ENCODE peak calls at places on chromosomes 3 and 15, in four cellular contexts. One of them, this sample, is unnamed.

GRCh38 chr15:33675246-33675645 is 293.1 kb upstream of the CHRM5 start:
- DNase-seq in cardiac muscle cell: peak; percentile 49
- DNase-seq in AG09309: no peak
- DNase-seq in heart right ventricle: no peak
- DNase-seq in this sample: no peak

GRCh38 chr15:70274255-70274654 is 176.5 kb upstream of the TLE3 start:
- DNase-seq in cardiac muscle cell: no peak
- DNase-seq in heart right ventricle: no peak
- DNase-seq in AG09309: no peak
- DNase-seq in this sample: no peak

GRCh38 chr15:66433726-66434125 is 47.0 kb downstream of the MAP2K1 start:
- DNase-seq in cardiac muscle cell: no peak
- DNase-seq in AG09309: no peak
- DNase-seq in heart right ventricle: no peak
- DNase-seq in this sample: no peak

GRCh38 chr15:66655997-66656396 is 46.0 kb upstream of the SMAD6 start:
- DNase-seq in AG09309: no peak
- DNase-seq in heart right ventricle: no peak
- DNase-seq in cardiac muscle cell: no peak
- DNase-seq in this sample: no peak

GRCh38 chr15:91311986-91312385 is 211.9 kb downstream of the SV2B start:
- DNase-seq in cardiac muscle cell: no peak
- DNase-seq in AG09309: no peak
- DNase-seq in heart right ventricle: no peak
- DNase-seq in this sample: no peak

GRCh38 chr15:101444015-101444414 is 45.5 kb downstream of the PCSK6 start:
- DNase-seq in cardiac muscle cell: no peak
- DNase-seq in heart right ventricle: no peak
- DNase-seq in AG09309: no peak
- DNase-seq in this sample: no peak

GRCh38 chr15:80549191-80549590 is 145.0 kb downstream of the ARNT2 start:
- DNase-seq in AG09309: peak; percentile 45
- DNase-seq in heart right ventricle: no peak
- DNase-seq in cardiac muscle cell: no peak
- DNase-seq in this sample: peak; percentile 13

GRCh38 chr3:44568561-44568960 is 13.6 kb downstream of the ZKSCAN7 start:
- DNase-seq in AG09309: no peak
- DNase-seq in cardiac muscle cell: no peak
- DNase-seq in heart right ventricle: no peak
- DNase-seq in this sample: no peak

GRCh38 chr3:13192471-13193213 is 119.4 kb upstream of the IQSEC1 start:
- DNase-seq in heart right ventricle: no peak
- DNase-seq in AG09309: no peak
- DNase-seq in cardiac muscle cell: no peak
- DNase-seq in this sample: no peak

GRCh38 chr15:99704444-99704838 is 28.8 kb downstream of the LYSMD4 start:
- DNase-seq in cardiac muscle cell: peak; percentile 90
- DNase-seq in heart right ventricle: no peak
- DNase-seq in AG09309: peak; percentile 59
- DNase-seq in this sample: peak; percentile 53

GRCh38 chr3:181756645-181757044 is 44.9 kb downstream of the SOX2 start:
- DNase-seq in cardiac muscle cell: peak; percentile 46
- DNase-seq in AG09309: no peak
- DNase-seq in heart right ventricle: no peak
- DNase-seq in this sample: no peak

GRCh38 chr15:68593826-68594532 is 15.2 kb downstream of the CORO2B start:
- DNase-seq in cardiac muscle cell: no peak
- DNase-seq in AG09309: no peak
- DNase-seq in heart right ventricle: no peak
- DNase-seq in this sample: no peak

GRCh38 chr15:74958320-74958907 is 1.8 kb upstream of the RPP25 start:
- DNase-seq in AG09309: no peak
- DNase-seq in cardiac muscle cell: peak; percentile 40
- DNase-seq in heart right ventricle: peak; percentile 58
- DNase-seq in this sample: no peak

GRCh38 chr3:10023587-10024310 is 2.5 kb upstream of the FANCD2 start:
- DNase-seq in AG09309: no peak
- DNase-seq in cardiac muscle cell: no peak
- DNase-seq in heart right ventricle: no peak
- DNase-seq in this sample: no peak

GRCh38 chr15:94282269-94283250 is 51.2 kb downstream of the MCTP2 start:
- DNase-seq in heart right ventricle: no peak
- DNase-seq in AG09309: no peak
- DNase-seq in cardiac muscle cell: peak; percentile 30
- DNase-seq in this sample: no peak

GRCh38 chr15:60070838-60071493 is 66.9 kb downstream of the FOXB1 start:
- DNase-seq in heart right ventricle: no peak
- DNase-seq in AG09309: no peak
- DNase-seq in cardiac muscle cell: no peak
- DNase-seq in this sample: peak; percentile 43

GRCh38 chr3:125163739-125164601 is 48.6 kb downstream of the SLC12A8 start:
- DNase-seq in AG09309: no peak
- DNase-seq in heart right ventricle: no peak
- DNase-seq in cardiac muscle cell: peak; percentile 66
- DNase-seq in this sample: no peak

GRCh38 chr3:120450914-120451669 is at the start of gene FSTL1:
- DNase-seq in cardiac muscle cell: peak; percentile 86
- DNase-seq in AG09309: no peak
- DNase-seq in heart right ventricle: peak; percentile 74
- DNase-seq in this sample: no peak

GRCh38 chr3:153080778-153081240 is 81.2 kb upstream of the RAP2B start:
- DNase-seq in heart right ventricle: no peak
- DNase-seq in cardiac muscle cell: no peak
- DNase-seq in AG09309: no peak
- DNase-seq in this sample: peak; percentile 45

GRCh38 chr3:4720316-4721075 is 227.3 kb downstream of the ITPR1 start:
- DNase-seq in heart right ventricle: peak; percentile 29
- DNase-seq in cardiac muscle cell: peak; percentile 44
- DNase-seq in AG09309: peak; percentile 79
- DNase-seq in this sample: peak; percentile 91

GRCh38 chr3:71984843-71985594 is 200.1 kb upstream of the PROK2 start:
- DNase-seq in cardiac muscle cell: no peak
- DNase-seq in heart right ventricle: no peak
- DNase-seq in AG09309: no peak
- DNase-seq in this sample: no peak

GRCh38 chr15:49199666-49200065 is 29.6 kb downstream of the GALK2 start:
- DNase-seq in cardiac muscle cell: no peak
- DNase-seq in heart right ventricle: no peak
- DNase-seq in AG09309: no peak
- DNase-seq in this sample: no peak

GRCh38 chr3:77319711-77320110 is 279.8 kb downstream of the ROBO2 start:
- DNase-seq in AG09309: no peak
- DNase-seq in cardiac muscle cell: no peak
- DNase-seq in heart right ventricle: no peak
- DNase-seq in this sample: no peak

GRCh38 chr15:40087991-40088928 is 20.4 kb downstream of the BMF start:
- DNase-seq in heart right ventricle: peak; percentile 57
- DNase-seq in cardiac muscle cell: peak; percentile 59
- DNase-seq in AG09309: no peak
- DNase-seq in this sample: no peak

GRCh38 chr3:158313344-158313927 is 203.5 kb downstream of the RSRC1 start:
- DNase-seq in AG09309: no peak
- DNase-seq in cardiac muscle cell: peak; percentile 61
- DNase-seq in heart right ventricle: no peak
- DNase-seq in this sample: no peak

GRCh38 chr15:67067161-67067853 is 1.9 kb downstream of the SMAD3 start:
- DNase-seq in cardiac muscle cell: peak; percentile 58
- DNase-seq in AG09309: no peak
- DNase-seq in heart right ventricle: peak; percentile 18
- DNase-seq in this sample: no peak

GRCh38 chr15:71752604-71753289 is 57.6 kb upstream of the NR2E3 start:
- DNase-seq in cardiac muscle cell: peak; percentile 58
- DNase-seq in AG09309: peak; percentile 96
- DNase-seq in heart right ventricle: no peak
- DNase-seq in this sample: peak; percentile 68

GRCh38 chr15:52790941-52791751 is 1.0 kb upstream of the ONECUT1 start:
- DNase-seq in heart right ventricle: no peak
- DNase-seq in AG09309: no peak
- DNase-seq in cardiac muscle cell: peak; percentile 63
- DNase-seq in this sample: no peak
- TF ChIP-seq CTCF in heart right ventricle: no peak
- TF ChIP-seq CTCF in AG09309: no peak
- TF ChIP-seq CTCF in cardiac muscle cell: peak; percentile 15
- TF ChIP-seq CTCF in this sample: peak; percentile 32

GRCh38 chr3:47663630-47664240 is 85.1 kb upstream of the CSPG5 start:
- DNase-seq in heart right ventricle: no peak
- DNase-seq in AG09309: no peak
- DNase-seq in cardiac muscle cell: no peak
- DNase-seq in this sample: no peak

GRCh38 chr3:47666118-47666517 is 87.5 kb upstream of the CSPG5 start:
- DNase-seq in cardiac muscle cell: no peak
- DNase-seq in AG09309: no peak
- DNase-seq in heart right ventricle: no peak
- DNase-seq in this sample: no peak

GRCh38 chr3:47669026-47669749 is 90.5 kb upstream of the CSPG5 start:
- DNase-seq in AG09309: no peak
- DNase-seq in cardiac muscle cell: no peak
- DNase-seq in heart right ventricle: no peak
- DNase-seq in this sample: no peak

GRCh38 chr3:47661121-47661752 is 82.6 kb upstream of the CSPG5 start:
- DNase-seq in heart right ventricle: no peak
- DNase-seq in cardiac muscle cell: no peak
- DNase-seq in AG09309: no peak
- DNase-seq in this sample: no peak

DNA sequence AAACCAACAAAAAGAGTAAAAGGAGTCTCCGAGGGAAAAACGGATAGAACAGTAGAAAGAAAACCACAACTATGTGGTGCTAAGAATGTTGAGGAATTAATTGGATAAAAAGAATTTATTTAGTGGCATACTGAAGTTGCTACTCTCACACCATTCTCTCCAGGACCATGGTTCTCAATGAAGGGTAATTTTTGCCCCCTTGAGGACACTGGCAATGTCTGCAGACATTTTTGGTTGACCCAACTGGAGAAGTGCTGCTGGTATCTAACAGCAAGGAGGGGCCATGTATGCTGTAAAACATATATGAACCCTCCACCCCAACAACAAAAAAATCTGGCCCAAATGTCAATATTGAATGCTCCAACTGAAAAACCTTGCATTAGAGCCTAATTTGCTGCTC is 85.9 kb upstream of the CSPG5 start:
- DNase-seq in cardiac muscle cell: peak; percentile 2
- DNase-seq in AG09309: peak; percentile 13
- DNase-seq in heart right ventricle: no peak
- DNase-seq in this sample: no peak
- TF ChIP-seq CTCF in cardiac muscle cell: peak; percentile 35
- TF ChIP-seq CTCF in AG09309: peak; percentile 42
- TF ChIP-seq CTCF in heart right ventricle: no peak
- TF ChIP-seq CTCF in this sample: peak; percentile 54

GRCh38 chr3:49656541-49657112 is 17.5 kb upstream of the APEH start:
- DNase-seq in AG09309: no peak
- DNase-seq in heart right ventricle: no peak
- DNase-seq in cardiac muscle cell: no peak
- DNase-seq in this sample: no peak
- TF ChIP-seq CTCF in AG09309: peak; percentile 27
- TF ChIP-seq CTCF in heart right ventricle: no peak
- TF ChIP-seq CTCF in cardiac muscle cell: peak; percentile 8
- TF ChIP-seq CTCF in this sample: no peak

DNA sequence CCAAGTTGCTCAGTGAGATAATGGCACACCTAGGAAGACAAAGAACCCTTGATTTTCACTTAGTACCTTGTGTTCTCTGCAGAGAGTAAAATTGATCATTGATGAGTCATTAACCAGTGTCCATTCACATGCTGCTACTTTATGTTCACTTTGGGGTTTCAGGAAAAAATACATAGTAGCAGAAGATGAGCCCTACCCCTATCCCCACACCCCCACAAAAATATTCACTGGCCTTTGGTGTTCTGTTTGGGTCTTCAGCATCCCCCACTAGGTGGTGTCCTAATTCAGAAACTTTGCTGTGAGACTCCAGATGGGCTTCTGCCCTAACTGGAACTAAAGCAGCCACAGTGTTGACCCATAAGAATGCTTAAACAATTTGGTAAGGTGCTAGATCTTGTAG is 178.8 kb downstream of the KLHL25 start:
- DNase-seq in AG09309: no peak
- DNase-seq in cardiac muscle cell: peak; percentile 64
- DNase-seq in heart right ventricle: no peak
- DNase-seq in this sample: no peak
- TF ChIP-seq CTCF in AG09309: peak; percentile 55
- TF ChIP-seq CTCF in cardiac muscle cell: peak; percentile 68
- TF ChIP-seq CTCF in heart right ventricle: peak; percentile 71
- TF ChIP-seq CTCF in this sample: peak; percentile 56

GRCh38 chr3:183180765-183181295 is 18.3 kb upstream of the LAMP3 start:
- DNase-seq in AG09309: no peak
- DNase-seq in heart right ventricle: no peak
- DNase-seq in cardiac muscle cell: no peak
- DNase-seq in this sample: no peak

GRCh38 chr3:183181606-183182005 is 19.1 kb upstream of the LAMP3 start:
- DNase-seq in AG09309: no peak
- DNase-seq in heart right ventricle: no peak
- DNase-seq in cardiac muscle cell: no peak
- DNase-seq in this sample: no peak

GRCh38 chr3:183180105-183180763 is 17.7 kb upstream of the LAMP3 start:
- DNase-seq in heart right ventricle: no peak
- DNase-seq in cardiac muscle cell: peak; percentile 15
- DNase-seq in AG09309: no peak
- DNase-seq in this sample: no peak

GRCh38 chr3:183178512-183178832 is 15.9 kb upstream of the LAMP3 start:
- DNase-seq in heart right ventricle: no peak
- DNase-seq in cardiac muscle cell: no peak
- DNase-seq in AG09309: no peak
- DNase-seq in this sample: no peak

GRCh38 chr3:183178833-183179549 is 16.5 kb upstream of the LAMP3 start:
- DNase-seq in cardiac muscle cell: peak; percentile 64
- DNase-seq in AG09309: no peak
- DNase-seq in heart right ventricle: peak; percentile 30
- DNase-seq in this sample: no peak
- TF ChIP-seq CTCF in cardiac muscle cell: peak; percentile 35
- TF ChIP-seq CTCF in AG09309: no peak
- TF ChIP-seq CTCF in heart right ventricle: peak; percentile 32
- TF ChIP-seq CTCF in this sample: peak; percentile 22